ENCODE peak calls at places on chromosomes 13 and 19, in nine cellular contexts. O, H, T, M, F, R, N, P and G are unnamed samples.
A peak's percentile ranks its signal among the peaks of the same experiment; 100 is the strongest.

GRCh38 chr19:52138614-52139290 is 986 bp downstream of the ZNF616 start:
- DNase-seq in T (no peak), M (peak; percentile 63), R (peak; percentile 49), O (peak; percentile 7), F (no peak), P (peak; percentile 9), H (peak; percentile 21), N (no peak), G (no peak)

GRCh38 chr19:43895727-43896126 is 39.4 kb downstream of the ZNF45 start:
- DNase-seq in N (no peak), P (no peak), T (no peak), R (no peak), H (no peak), F (no peak), O (no peak), M (no peak), G (no peak)

GRCh38 chr13:84607614-84608013 is 725.3 kb upstream of the SLITRK1 start:
- DNase-seq in T (no peak), R (no peak), N (no peak), M (no peak), H (no peak), P (no peak), F (peak; percentile 55), O (no peak), G (no peak)

GRCh38 chr19:48090281-48090802 is 20.3 kb downstream of the PLA2G4C start:
- DNase-seq in M (no peak), O (peak; percentile 64), T (no peak), H (no peak), P (no peak), R (no peak), N (no peak), F (peak; percentile 56), G (no peak)

GRCh38 chr13:20174656-20175405 is 14.0 kb upstream of the GJA3 start:
- DNase-seq in N (no peak), T (peak; percentile 57), M (no peak), F (peak; percentile 76), O (peak; percentile 93), P (peak; percentile 52), H (no peak), R (no peak), G (no peak)

GRCh38 chr19:46725036-46725820 is 8.3 kb upstream of the PRKD2 start:
- DNase-seq in P (no peak), R (peak; percentile 34), T (no peak), M (no peak), F (no peak), N (no peak), H (no peak), O (no peak), G (no peak)

GRCh38 chr19:1650627-1651009 is 1.8 kb downstream of the TCF3 start:
- DNase-seq in H (no peak), M (no peak), O (no peak), N (no peak), T (no peak), R (peak; percentile 30), P (no peak), F (no peak), G (no peak)

GRCh38 chr13:76016799-76017198 is 380.7 kb downstream of the LMO7 start:
- DNase-seq in O (peak; percentile 15), P (no peak), H (no peak), M (no peak), R (no peak), T (peak; percentile 64), F (no peak), N (no peak), G (peak; percentile 12)

GRCh38 chr13:63403726-63404125 is 1988.1 kb upstream of the PCDH20 start:
- DNase-seq in M (no peak), R (no peak), P (no peak), F (no peak), T (no peak), O (no peak), H (no peak), N (no peak), G (no peak)

GRCh38 chr19:2353159-2353894 is 6.7 kb upstream of the TMPRSS9 start:
- DNase-seq in F (no peak), H (no peak), R (no peak), T (no peak), N (no peak), O (no peak), P (no peak), M (no peak), G (no peak)

GRCh38 chr13:27309967-27310598 is 39.5 kb downstream of the RASL11A start:
- DNase-seq in T (no peak), H (no peak), N (no peak), P (no peak), R (no peak), O (no peak), M (no peak), F (peak; percentile 2), G (no peak)

GRCh38 chr19:29259153-29259552 is 46.2 kb upstream of the UQCRFS1 start:
- DNase-seq in P (no peak), T (peak; percentile 2), O (no peak), F (no peak), H (no peak), M (peak; percentile 32), R (peak; percentile 43), N (peak; percentile 33), G (peak; percentile 28)

GRCh38 chr19:11963566-11964355 is 1.1 kb upstream of the ZNF763 start:
- DNase-seq in P (peak; percentile 89), M (peak; percentile 75), R (no peak), O (peak; percentile 75), F (no peak), H (peak; percentile 87), N (peak; percentile 89), T (peak; percentile 54), G (no peak)

GRCh38 chr19:9306443-9306842 is 3.2 kb downstream of the ZNF699 start:
- DNase-seq in T (no peak), F (peak; percentile 77), N (no peak), M (no peak), R (no peak), H (no peak), O (peak; percentile 49), P (no peak), G (no peak)

GRCh38 chr19:10797078-10797477 is 38.9 kb downstream of the TMED1 start:
- DNase-seq in M (no peak), N (no peak), P (no peak), T (no peak), H (no peak), R (no peak), O (no peak), F (no peak), G (no peak)